ENCODE peak calls at places on chromosomes 5 and 9, in four cellular contexts. One of them, this sample, is unnamed.
A peak's percentile ranks its signal among the peaks of the same experiment; 100 is the strongest.

GRCh38 chr9:135960328-135961276 is 571 bp downstream of the UBAC1 start:
- DNase-seq in psoas muscle: no peak
- DNase-seq in CD8-positive, alpha-beta T cell: no peak
- DNase-seq in astrocyte of the hippocampus: peak; percentile 48
- DNase-seq in this sample: peak; percentile 58

GRCh38 chr9:15423328-15423985 is 781 bp downstream of the SNAPC3 start:
- DNase-seq in astrocyte of the hippocampus: peak; percentile 45
- DNase-seq in psoas muscle: no peak
- DNase-seq in CD8-positive, alpha-beta T cell: no peak
- DNase-seq in this sample: peak; percentile 47

GRCh38 chr5:69288668-69289067 is 43.9 kb downstream of the CCDC125 start:
- DNase-seq in CD8-positive, alpha-beta T cell: no peak
- DNase-seq in psoas muscle: no peak
- DNase-seq in astrocyte of the hippocampus: no peak
- DNase-seq in this sample: no peak

GRCh38 chr5:140567136-140567818 is 2.6 kb downstream of the SLC35A4 start:
- DNase-seq in psoas muscle: no peak
- DNase-seq in astrocyte of the hippocampus: no peak
- DNase-seq in CD8-positive, alpha-beta T cell: no peak
- DNase-seq in this sample: no peak

GRCh38 chr5:74539986-74540385 is 100.5 kb downstream of the ENC1 start:
- DNase-seq in psoas muscle: no peak
- DNase-seq in CD8-positive, alpha-beta T cell: no peak
- DNase-seq in astrocyte of the hippocampus: peak; percentile 23
- DNase-seq in this sample: no peak

GRCh38 chr5:138803935-138804334 is 50.7 kb downstream of the CTNNA1 start:
- DNase-seq in psoas muscle: no peak
- DNase-seq in astrocyte of the hippocampus: no peak
- DNase-seq in CD8-positive, alpha-beta T cell: no peak
- DNase-seq in this sample: no peak

GRCh38 chr5:57338068-57338848 is 144.4 kb downstream of the ACTBL2 start:
- DNase-seq in CD8-positive, alpha-beta T cell: no peak
- DNase-seq in astrocyte of the hippocampus: no peak
- DNase-seq in psoas muscle: no peak
- DNase-seq in this sample: no peak

GRCh38 chr5:6812091-6812490 is 98.9 kb downstream of the TENT4A start:
- DNase-seq in astrocyte of the hippocampus: no peak
- DNase-seq in CD8-positive, alpha-beta T cell: no peak
- DNase-seq in psoas muscle: no peak
- DNase-seq in this sample: no peak

GRCh38 chr5:73691301-73691700 is 65.3 kb downstream of the ARHGEF28 start:
- DNase-seq in astrocyte of the hippocampus: peak; percentile 45
- DNase-seq in psoas muscle: no peak
- DNase-seq in CD8-positive, alpha-beta T cell: no peak
- DNase-seq in this sample: no peak

GRCh38 chr9:130177898-130178805 is 5.9 kb downstream of the NCS1 start:
- DNase-seq in astrocyte of the hippocampus: peak; percentile 73
- DNase-seq in psoas muscle: no peak
- DNase-seq in CD8-positive, alpha-beta T cell: no peak
- DNase-seq in this sample: no peak

GRCh38 chr5:72179816-72180440 is 72.7 kb downstream of the MAP1B start:
- DNase-seq in CD8-positive, alpha-beta T cell: no peak
- DNase-seq in psoas muscle: no peak
- DNase-seq in astrocyte of the hippocampus: peak; percentile 72
- DNase-seq in this sample: no peak

GRCh38 chr5:144896473-144896872 is 725.8 kb downstream of the KCTD16 start:
- DNase-seq in CD8-positive, alpha-beta T cell: no peak
- DNase-seq in astrocyte of the hippocampus: no peak
- DNase-seq in psoas muscle: no peak
- DNase-seq in this sample: no peak

GRCh38 chr5:53249529-53249928 is 140.0 kb upstream of the MOCS2 start:
- DNase-seq in CD8-positive, alpha-beta T cell: no peak
- DNase-seq in astrocyte of the hippocampus: peak; percentile 90
- DNase-seq in psoas muscle: peak; percentile 13
- DNase-seq in this sample: peak; percentile 87

GRCh38 chr9:16030513-16031185 is 477.8 kb downstream of the CCDC171 start:
- DNase-seq in psoas muscle: no peak
- DNase-seq in astrocyte of the hippocampus: peak; percentile 98
- DNase-seq in CD8-positive, alpha-beta T cell: no peak
- DNase-seq in this sample: peak; percentile 91

GRCh38 chr9:106883626-106884190 is 20.7 kb downstream of the ZNF462 start:
- DNase-seq in astrocyte of the hippocampus: peak; percentile 37
- DNase-seq in CD8-positive, alpha-beta T cell: no peak
- DNase-seq in psoas muscle: no peak
- DNase-seq in this sample: peak; percentile 52

GRCh38 chr9:108780949-108781734 is 74.6 kb downstream of the ACTL7B start:
- DNase-seq in astrocyte of the hippocampus: no peak
- DNase-seq in CD8-positive, alpha-beta T cell: no peak
- DNase-seq in psoas muscle: no peak
- DNase-seq in this sample: no peak

GRCh38 chr9:73038613-73039012 is 85.8 kb upstream of the ALDH1A1 start:
- DNase-seq in psoas muscle: peak; percentile 51
- DNase-seq in CD8-positive, alpha-beta T cell: no peak
- DNase-seq in astrocyte of the hippocampus: peak; percentile 85
- DNase-seq in this sample: peak; percentile 32

GRCh38 chr5:179819296-179820126 is 1.2 kb upstream of the SQSTM1 start:
- DNase-seq in psoas muscle: peak; percentile 81
- DNase-seq in astrocyte of the hippocampus: peak; percentile 83
- DNase-seq in CD8-positive, alpha-beta T cell: peak; percentile 64
- DNase-seq in this sample: peak; percentile 88

GRCh38 chr9:29866556-29866955 is 2293.3 kb upstream of the C9orf72 start:
- DNase-seq in psoas muscle: no peak
- DNase-seq in CD8-positive, alpha-beta T cell: no peak
- DNase-seq in astrocyte of the hippocampus: no peak
- DNase-seq in this sample: peak; percentile 1

GRCh38 chr5:1647580-1647979 is 123.8 kb upstream of the LPCAT1 start:
- DNase-seq in astrocyte of the hippocampus: no peak
- DNase-seq in CD8-positive, alpha-beta T cell: no peak
- DNase-seq in psoas muscle: no peak
- DNase-seq in this sample: no peak

GRCh38 chr5:145347026-145347616 is 488.0 kb downstream of the PRELID2 start:
- DNase-seq in astrocyte of the hippocampus: peak; percentile 65
- DNase-seq in psoas muscle: no peak
- DNase-seq in CD8-positive, alpha-beta T cell: no peak
- DNase-seq in this sample: peak; percentile 74

GRCh38 chr5:54324651-54325271 is 14.4 kb upstream of the ARL15 start:
- DNase-seq in astrocyte of the hippocampus: no peak
- DNase-seq in CD8-positive, alpha-beta T cell: no peak
- DNase-seq in psoas muscle: no peak
- DNase-seq in this sample: no peak

GRCh38 chr9:118395415-118395814 is 691.2 kb downstream of the TLR4 start:
- DNase-seq in CD8-positive, alpha-beta T cell: no peak
- DNase-seq in astrocyte of the hippocampus: peak; percentile 66
- DNase-seq in psoas muscle: no peak
- DNase-seq in this sample: no peak

GRCh38 chr5:140251527-140251973 is 51.4 kb downstream of the PFDN1 start:
- DNase-seq in psoas muscle: peak; percentile 49
- DNase-seq in astrocyte of the hippocampus: peak; percentile 93
- DNase-seq in CD8-positive, alpha-beta T cell: peak; percentile 54
- DNase-seq in this sample: peak; percentile 98

GRCh38 chr9:70021026-70021571 is 22.5 kb upstream of the MAMDC2 start:
- DNase-seq in astrocyte of the hippocampus: peak; percentile 94
- DNase-seq in CD8-positive, alpha-beta T cell: no peak
- DNase-seq in psoas muscle: no peak
- DNase-seq in this sample: peak; percentile 84

GRCh38 chr5:143933434-143933833 is 121.5 kb downstream of the HMHB1 start:
- DNase-seq in astrocyte of the hippocampus: no peak
- DNase-seq in psoas muscle: no peak
- DNase-seq in CD8-positive, alpha-beta T cell: no peak
- DNase-seq in this sample: no peak

This sample was measured in mesenchymal stem cell.